ENCODE peak calls at places on chromosomes 4 and X, in ten cellular contexts. E is HS-5; Z is activated naive CD8-positive, alpha-beta T cell treated with anti-CD3 and anti-CD28 coated beads, Interleukin-2, amount 50 U/mL, for 24 hours; G is NCI-H510A treated with DMSO at 0.1 percent for 48 hours; S is GM23338; U is effector CD4-positive, alpha-beta T cell; W is aorta; N is NCI-H1417; L is COR-L47; Y is IMR-90. A is an unnamed sample.

GRCh38 chr4:115668396-115668795 is 555.0 kb upstream of the NDST4 start:
- DNase-seq in L (no peak), G (no peak), Y (no peak), N (no peak), E (no peak), S (no peak), U (no peak), W (no peak), Z (no peak), A (no peak)

GRCh38 chrX:116881961-116882360 is 419.2 kb upstream of the CT83 start:
- DNase-seq in U (no peak), G (no peak), S (no peak), E (no peak), N (no peak), Z (no peak), L (no peak), W (no peak), Y (no peak), A (no peak)

GRCh38 chr4:41120297-41121217 is 93.8 kb downstream of the APBB2 start:
- DNase-seq in U (no peak), E (no peak), Y (peak), S (no peak), L (no peak), N (no peak), G (no peak), Z (no peak), W (peak), A (no peak)

GRCh38 chr4:124806403-124806802 is 93.9 kb upstream of the ANKRD50 start:
- DNase-seq in Y (peak), N (no peak), L (no peak), Z (no peak), U (no peak), S (peak), E (peak), W (no peak), G (no peak), A (no peak)

GRCh38 chr4:147019061-147019460 is 73.4 kb upstream of the TTC29 start:
- DNase-seq in G (peak), W (peak), N (peak), S (peak), Y (peak), E (peak), U (peak), Z (peak), L (peak), A (peak)

GRCh38 chrX:41293269-41293668 is 40.7 kb upstream of the DDX3X start:
- DNase-seq in E (no peak), S (peak), G (no peak), Y (no peak), U (no peak), Z (peak), W (no peak), N (no peak), L (no peak), A (no peak)

GRCh38 chr4:73661646-73662119 is 41.4 kb upstream of the RASSF6 start:
- DNase-seq in W (no peak), L (no peak), G (no peak), N (no peak), Y (peak), E (peak), Z (no peak), S (no peak), U (no peak), A (no peak)

GRCh38 chr4:100827756-100828155 is 309.9 kb upstream of the EMCN start:
- DNase-seq in U (no peak), Y (no peak), S (no peak), Z (no peak), E (no peak), G (no peak), W (no peak), L (no peak), N (no peak), A (no peak)

GRCh38 chrX:97984641-97985040 is 1100.9 kb downstream of the RPA4 start:
- DNase-seq in L (no peak), G (no peak), N (no peak), S (peak), Y (peak), U (no peak), W (no peak), E (no peak), Z (no peak), A (no peak)

GRCh38 chrX:155148724-155149537 is 67.3 kb upstream of the VBP1 start:
- DNase-seq in S (peak), N (no peak), E (no peak), L (no peak), W (no peak), Y (peak), G (no peak), U (no peak), Z (peak), A (no peak)

GRCh38 chr4:130210871-130211270 is 1114.9 kb downstream of the C4orf33 start:
- DNase-seq in S (no peak), L (peak), G (no peak), E (peak), W (no peak), U (no peak), N (peak), Z (no peak), Y (no peak), A (no peak)

A was measured in NCI-H1092.